ENCODE peak calls at places on chromosomes 5 and 9, in six cellular contexts. H is nephron progenitor cell, V is HTR-8/SVneo, N is astrocyte of the spinal cord, Q is nucleus accumbens, G is hepatic stellate cell. E is an unnamed sample.

GRCh38 chr9:8183618-8184017 is 384.0 kb upstream of the DMAC1 start:
- DNase-seq in H (no peak), V (no peak), N (no peak), Q (no peak), G (no peak), E (no peak)

GRCh38 chr9:90983394-90983793 is 181.8 kb downstream of the SYK start:
- DNase-seq in H (no peak), V (no peak), N (no peak), Q (no peak), G (no peak), E (no peak)

GRCh38 chr9:117744856-117745389 is 40.7 kb downstream of the TLR4 start:
- DNase-seq in H (no peak), V (no peak), N (peak), Q (peak), G (peak), E (no peak)

GRCh38 chr5:32450952-32451351 is 6.4 kb upstream of the ZFR start:
- DNase-seq in H (no peak), V (no peak), N (no peak), Q (no peak), G (no peak), E (no peak)

GRCh38 chr9:121889990-121890563 is 203.0 kb downstream of the TTLL11 start:
- DNase-seq in H (no peak), V (no peak), N (peak), Q (no peak), G (no peak), E (no peak)

GRCh38 chr9:133440884-133441283 is 18.7 kb downstream of the ADAMTS13 start:
- DNase-seq in H (no peak), V (no peak), N (no peak), Q (no peak), G (no peak), E (no peak)

GRCh38 chr9:128558431-128559310 is 6.3 kb downstream of the SPTAN1 start:
- DNase-seq in H (peak), V (peak), N (peak), Q (peak), G (peak), E (peak)

GRCh38 chr5:83285661-83286398 is 185.7 kb upstream of the VCAN start:
- DNase-seq in H (no peak), V (no peak), N (no peak), Q (no peak), G (no peak), E (no peak)

GRCh38 chr9:132031869-132032583 is 47.6 kb downstream of the MED27 start:
- DNase-seq in H (no peak), V (no peak), N (no peak), Q (no peak), G (no peak), E (no peak)

GRCh38 chr5:179803651-179804598 is 2.7 kb downstream of the MGAT4B start:
- DNase-seq in H (no peak), V (no peak), N (no peak), Q (no peak), G (no peak), E (no peak)

GRCh38 chr9:11992866-11993265 is 700.3 kb upstream of the TYRP1 start:
- DNase-seq in H (no peak), V (no peak), N (no peak), Q (no peak), G (no peak), E (no peak)

GRCh38 chr5:151591144-151591819 is at the start of gene FAT2:
- DNase-seq in H (peak), V (no peak), N (no peak), Q (peak), G (no peak), E (no peak)

GRCh38 chr9:91945277-91946074 is 4.6 kb downstream of the ROR2 start:
- DNase-seq in H (no peak), V (no peak), N (peak), Q (no peak), G (no peak), E (peak)

GRCh38 chr5:14298126-14298847 is 155.1 kb downstream of the TRIO start:
- DNase-seq in H (no peak), V (no peak), N (no peak), Q (no peak), G (no peak), E (peak)

GRCh38 chr5:150022681-150023080 is 22.1 kb downstream of the HMGXB3 start:
- DNase-seq in H (peak), V (no peak), N (no peak), Q (no peak), G (no peak), E (no peak)

GRCh38 chr9:77469515-77470197 is 178.5 kb downstream of the GNA14 start:
- DNase-seq in H (no peak), V (no peak), N (no peak), Q (no peak), G (no peak), E (no peak)

GRCh38 chr5:111169269-111169668 is 54.9 kb upstream of the CAMK4 start:
- DNase-seq in H (no peak), V (no peak), N (no peak), Q (no peak), G (no peak), E (no peak)

E was measured in fibroblast of the conjunctiva.